ENCODE peak calls at places on chromosomes 16 and 17, in four cellular contexts. One of them, this sample, is unnamed.

GRCh38 chr17:16106161-16106891 is 106.7 kb downstream of the TTC19 start:
- DNase-seq in stimulated activated naive B cell treated with anti-CD40 and anti-IgM and Interleukin-4, amounts not matched to agents 10 μg/mL and 1 μg/mL and 100 μg/mL, for 72 hours: no peak
- DNase-seq in CD4-positive, alpha-beta memory T cell: no peak
- DNase-seq in HFF-Myc: no peak
- DNase-seq in this sample: peak

GRCh38 chr16:30005341-30006094 is 5.3 kb downstream of the DOC2A start:
- DNase-seq in CD4-positive, alpha-beta memory T cell: peak
- DNase-seq in HFF-Myc: no peak
- DNase-seq in stimulated activated naive B cell treated with anti-CD40 and anti-IgM and Interleukin-4, amounts not matched to agents 10 μg/mL and 1 μg/mL and 100 μg/mL, for 72 hours: no peak
- DNase-seq in this sample: peak

GRCh38 chr16:87350681-87351319 is 32.8 kb downstream of the FBXO31 start:
- DNase-seq in stimulated activated naive B cell treated with anti-CD40 and anti-IgM and Interleukin-4, amounts not matched to agents 10 μg/mL and 1 μg/mL and 100 μg/mL, for 72 hours: no peak
- DNase-seq in HFF-Myc: peak
- DNase-seq in CD4-positive, alpha-beta memory T cell: no peak
- DNase-seq in this sample: no peak

GRCh38 chr16:27498426-27498825 is 51.3 kb downstream of the GTF3C1 start:
- DNase-seq in HFF-Myc: no peak
- DNase-seq in CD4-positive, alpha-beta memory T cell: no peak
- DNase-seq in stimulated activated naive B cell treated with anti-CD40 and anti-IgM and Interleukin-4, amounts not matched to agents 10 μg/mL and 1 μg/mL and 100 μg/mL, for 72 hours: no peak
- DNase-seq in this sample: no peak

GRCh38 chr16:47037396-47037745 is 63.9 kb upstream of the DNAJA2 start:
- DNase-seq in CD4-positive, alpha-beta memory T cell: no peak
- DNase-seq in HFF-Myc: no peak
- DNase-seq in stimulated activated naive B cell treated with anti-CD40 and anti-IgM and Interleukin-4, amounts not matched to agents 10 μg/mL and 1 μg/mL and 100 μg/mL, for 72 hours: peak
- DNase-seq in this sample: peak

GRCh38 chr17:71905632-71906031 is 215.2 kb upstream of the SOX9 start:
- DNase-seq in stimulated activated naive B cell treated with anti-CD40 and anti-IgM and Interleukin-4, amounts not matched to agents 10 μg/mL and 1 μg/mL and 100 μg/mL, for 72 hours: no peak
- DNase-seq in CD4-positive, alpha-beta memory T cell: no peak
- DNase-seq in HFF-Myc: no peak
- DNase-seq in this sample: no peak

GRCh38 chr17:81086789-81087551 is 52.0 kb downstream of the BAIAP2 start:
- DNase-seq in CD4-positive, alpha-beta memory T cell: peak
- DNase-seq in stimulated activated naive B cell treated with anti-CD40 and anti-IgM and Interleukin-4, amounts not matched to agents 10 μg/mL and 1 μg/mL and 100 μg/mL, for 72 hours: no peak
- DNase-seq in HFF-Myc: no peak
- DNase-seq in this sample: no peak

GRCh38 chr17:1793447-1793806 is 31.6 kb downstream of the SERPINF1 start:
- DNase-seq in CD4-positive, alpha-beta memory T cell: no peak
- DNase-seq in HFF-Myc: no peak
- DNase-seq in stimulated activated naive B cell treated with anti-CD40 and anti-IgM and Interleukin-4, amounts not matched to agents 10 μg/mL and 1 μg/mL and 100 μg/mL, for 72 hours: no peak
- DNase-seq in this sample: peak

GRCh38 chr17:44502598-44503079 is 567 bp downstream of the GPATCH8 start:
- DNase-seq in HFF-Myc: no peak
- DNase-seq in stimulated activated naive B cell treated with anti-CD40 and anti-IgM and Interleukin-4, amounts not matched to agents 10 μg/mL and 1 μg/mL and 100 μg/mL, for 72 hours: no peak
- DNase-seq in CD4-positive, alpha-beta memory T cell: no peak
- DNase-seq in this sample: peak

GRCh38 chr16:46638947-46639925 is 18.1 kb upstream of the SHCBP1 start:
- DNase-seq in HFF-Myc: no peak
- DNase-seq in CD4-positive, alpha-beta memory T cell: no peak
- DNase-seq in stimulated activated naive B cell treated with anti-CD40 and anti-IgM and Interleukin-4, amounts not matched to agents 10 μg/mL and 1 μg/mL and 100 μg/mL, for 72 hours: no peak
- DNase-seq in this sample: no peak

GRCh38 chr16:8708546-8708945 is 34.1 kb downstream of the ABAT start:
- DNase-seq in HFF-Myc: no peak
- DNase-seq in stimulated activated naive B cell treated with anti-CD40 and anti-IgM and Interleukin-4, amounts not matched to agents 10 μg/mL and 1 μg/mL and 100 μg/mL, for 72 hours: no peak
- DNase-seq in CD4-positive, alpha-beta memory T cell: no peak
- DNase-seq in this sample: no peak

GRCh38 chr16:3495166-3495565 is at the start of gene C16orf90:
- DNase-seq in HFF-Myc: no peak
- DNase-seq in stimulated activated naive B cell treated with anti-CD40 and anti-IgM and Interleukin-4, amounts not matched to agents 10 μg/mL and 1 μg/mL and 100 μg/mL, for 72 hours: no peak
- DNase-seq in CD4-positive, alpha-beta memory T cell: no peak
- DNase-seq in this sample: no peak

GRCh38 chr17:31310260-31310659 is 3.6 kb downstream of the EVI2B start:
- DNase-seq in HFF-Myc: no peak
- DNase-seq in CD4-positive, alpha-beta memory T cell: peak
- DNase-seq in stimulated activated naive B cell treated with anti-CD40 and anti-IgM and Interleukin-4, amounts not matched to agents 10 μg/mL and 1 μg/mL and 100 μg/mL, for 72 hours: no peak
- DNase-seq in this sample: no peak

GRCh38 chr17:37642706-37643105 is 540 bp downstream of the DDX52 start:
- DNase-seq in HFF-Myc: no peak
- DNase-seq in stimulated activated naive B cell treated with anti-CD40 and anti-IgM and Interleukin-4, amounts not matched to agents 10 μg/mL and 1 μg/mL and 100 μg/mL, for 72 hours: no peak
- DNase-seq in CD4-positive, alpha-beta memory T cell: peak
- DNase-seq in this sample: peak

GRCh38 chr17:35568561-35568960 is 7.9 kb upstream of the SLFN14 start:
- DNase-seq in CD4-positive, alpha-beta memory T cell: peak
- DNase-seq in HFF-Myc: no peak
- DNase-seq in stimulated activated naive B cell treated with anti-CD40 and anti-IgM and Interleukin-4, amounts not matched to agents 10 μg/mL and 1 μg/mL and 100 μg/mL, for 72 hours: no peak
- DNase-seq in this sample: peak

GRCh38 chr16:6512512-6512911 is 820.1 kb upstream of the RBFOX1 start:
- DNase-seq in CD4-positive, alpha-beta memory T cell: no peak
- DNase-seq in HFF-Myc: no peak
- DNase-seq in stimulated activated naive B cell treated with anti-CD40 and anti-IgM and Interleukin-4, amounts not matched to agents 10 μg/mL and 1 μg/mL and 100 μg/mL, for 72 hours: no peak
- DNase-seq in this sample: no peak